ENCODE peak calls at places on chromosomes 13 and 19, in five cellular contexts. P is head of caudate nucleus; T is activated CD4-positive, alpha-beta T cell treated with anti-CD3 and anti-CD28 coated beads for 24 hours; C is CD4-positive, alpha-beta T cell; W is hypothalamus. I is an unnamed sample.

GRCh38 chr19:2478324-2478755 is 2.4 kb downstream of the GADD45B start:
- DNase-seq in P (peak), C (peak), W (no peak), T (no peak), I (no peak)

GRCh38 chr19:18089726-18090125 is 3.0 kb upstream of the IL12RB1 start:
- DNase-seq in P (peak), C (no peak), W (peak), T (no peak), I (no peak)

GRCh38 chr13:89695343-89696257 is 1651.9 kb upstream of the MIR17HG start:
- DNase-seq in T (no peak), W (no peak), P (peak), C (no peak), I (no peak)

GRCh38 chr19:8004723-8005513 is 523 bp downstream of the ELAVL1 start:
- DNase-seq in P (no peak), C (no peak), T (no peak), W (no peak), I (no peak)

GRCh38 chr19:8618751-8619150 is 8.2 kb upstream of the ADAMTS10 start:
- DNase-seq in W (no peak), P (no peak), T (no peak), C (no peak), I (no peak)

GRCh38 chr13:32409561-32410440 is 18.1 kb downstream of the N4BP2L1 start:
- DNase-seq in T (no peak), P (peak), C (no peak), W (no peak), I (no peak)

GRCh38 chr13:77476456-77476855 is 59.0 kb upstream of the SCEL start:
- DNase-seq in C (no peak), W (no peak), T (no peak), P (no peak), I (no peak)

GRCh38 chr13:113420833-113421600 is 32.3 kb downstream of the ADPRHL1 start:
- DNase-seq in P (no peak), C (no peak), W (no peak), T (no peak), I (no peak)

GRCh38 chr13:63425131-63425530 is 2009.5 kb upstream of the PCDH20 start:
- DNase-seq in C (no peak), P (no peak), W (no peak), T (no peak), I (no peak)

GRCh38 chr13:37984357-37984756 is 114.8 kb upstream of the TRPC4 start:
- DNase-seq in W (no peak), C (no peak), T (no peak), P (no peak), I (no peak)

GRCh38 chr19:58409010-58409790 is 751 bp downstream of the ZNF584 start:
- DNase-seq in C (no peak), W (no peak), T (no peak), P (peak), I (no peak)

GRCh38 chr19:53892981-53893325 is 11.0 kb downstream of the PRKCG start:
- DNase-seq in P (no peak), W (no peak), T (no peak), C (no peak), I (no peak)

GRCh38 chr13:30240608-30241007 is 66.7 kb downstream of the KATNAL1 start:
- DNase-seq in W (no peak), T (no peak), C (no peak), P (no peak), I (no peak)